ENCODE peak calls at places on chromosomes 3 and 15, in five cellular contexts. One of them, this sample, is unnamed.

GRCh38 chr3:143951351-143951971 is 20.2 kb upstream of the DIPK2A start:
- DNase-seq in effector CD4-positive, alpha-beta T cell: no peak
- DNase-seq in breast epithelium: no peak
- DNase-seq in activated effector memory CD4-positive, alpha-beta T cell treated with anti-CD3 and anti-CD28 coated beads, Interleukin-2, amount 50 U/mL, for 16 hours: peak
- DNase-seq in OCI-M1: peak
- DNase-seq in this sample: no peak

GRCh38 chr15:32849769-32850668 is 132.2 kb downstream of the GREM1 start:
- DNase-seq in effector CD4-positive, alpha-beta T cell: no peak
- DNase-seq in breast epithelium: no peak
- DNase-seq in activated effector memory CD4-positive, alpha-beta T cell treated with anti-CD3 and anti-CD28 coated beads, Interleukin-2, amount 50 U/mL, for 16 hours: no peak
- DNase-seq in OCI-M1: peak
- DNase-seq in this sample: no peak

GRCh38 chr3:128942161-128942952 is 51.5 kb downstream of the CFAP92 start:
- DNase-seq in effector CD4-positive, alpha-beta T cell: no peak
- DNase-seq in breast epithelium: no peak
- DNase-seq in activated effector memory CD4-positive, alpha-beta T cell treated with anti-CD3 and anti-CD28 coated beads, Interleukin-2, amount 50 U/mL, for 16 hours: no peak
- DNase-seq in OCI-M1: no peak
- DNase-seq in this sample: no peak

GRCh38 chr3:180570238-180570637 is 31.7 kb upstream of the TTC14 start:
- DNase-seq in effector CD4-positive, alpha-beta T cell: no peak
- DNase-seq in breast epithelium: no peak
- DNase-seq in activated effector memory CD4-positive, alpha-beta T cell treated with anti-CD3 and anti-CD28 coated beads, Interleukin-2, amount 50 U/mL, for 16 hours: no peak
- DNase-seq in OCI-M1: peak
- DNase-seq in this sample: no peak

GRCh38 chr3:38084969-38085942 is 46.2 kb downstream of the DLEC1 start:
- DNase-seq in effector CD4-positive, alpha-beta T cell: no peak
- DNase-seq in breast epithelium: no peak
- DNase-seq in activated effector memory CD4-positive, alpha-beta T cell treated with anti-CD3 and anti-CD28 coated beads, Interleukin-2, amount 50 U/mL, for 16 hours: no peak
- DNase-seq in OCI-M1: no peak
- DNase-seq in this sample: no peak

GRCh38 chr15:98779463-98780071 is 131.2 kb downstream of the IGF1R start:
- DNase-seq in effector CD4-positive, alpha-beta T cell: peak
- DNase-seq in breast epithelium: peak
- DNase-seq in activated effector memory CD4-positive, alpha-beta T cell treated with anti-CD3 and anti-CD28 coated beads, Interleukin-2, amount 50 U/mL, for 16 hours: peak
- DNase-seq in OCI-M1: peak
- DNase-seq in this sample: peak

GRCh38 chr15:101174152-101174920 is 77.5 kb downstream of the CHSY1 start:
- DNase-seq in effector CD4-positive, alpha-beta T cell: no peak
- DNase-seq in breast epithelium: no peak
- DNase-seq in activated effector memory CD4-positive, alpha-beta T cell treated with anti-CD3 and anti-CD28 coated beads, Interleukin-2, amount 50 U/mL, for 16 hours: peak
- DNase-seq in OCI-M1: no peak
- DNase-seq in this sample: no peak

GRCh38 chr3:129315386-129315991 is 36.8 kb downstream of the HMCES start:
- DNase-seq in effector CD4-positive, alpha-beta T cell: peak
- DNase-seq in breast epithelium: no peak
- DNase-seq in activated effector memory CD4-positive, alpha-beta T cell treated with anti-CD3 and anti-CD28 coated beads, Interleukin-2, amount 50 U/mL, for 16 hours: peak
- DNase-seq in OCI-M1: peak
- DNase-seq in this sample: peak

GRCh38 chr3:112007641-112008040 is 8.9 kb downstream of the TAGLN3 start:
- DNase-seq in effector CD4-positive, alpha-beta T cell: no peak
- DNase-seq in breast epithelium: no peak
- DNase-seq in activated effector memory CD4-positive, alpha-beta T cell treated with anti-CD3 and anti-CD28 coated beads, Interleukin-2, amount 50 U/mL, for 16 hours: no peak
- DNase-seq in OCI-M1: no peak
- DNase-seq in this sample: no peak

GRCh38 chr3:30135190-30135589 is 471.2 kb upstream of the TGFBR2 start:
- DNase-seq in effector CD4-positive, alpha-beta T cell: no peak
- DNase-seq in breast epithelium: no peak
- DNase-seq in activated effector memory CD4-positive, alpha-beta T cell treated with anti-CD3 and anti-CD28 coated beads, Interleukin-2, amount 50 U/mL, for 16 hours: no peak
- DNase-seq in OCI-M1: peak
- DNase-seq in this sample: no peak

GRCh38 chr15:52651868-52652267 is 27.3 kb downstream of the ATOSA start:
- DNase-seq in effector CD4-positive, alpha-beta T cell: peak
- DNase-seq in breast epithelium: no peak
- DNase-seq in activated effector memory CD4-positive, alpha-beta T cell treated with anti-CD3 and anti-CD28 coated beads, Interleukin-2, amount 50 U/mL, for 16 hours: peak
- DNase-seq in OCI-M1: peak
- DNase-seq in this sample: no peak

GRCh38 chr15:71055461-71055860 is 59.8 kb upstream of the THSD4 start:
- DNase-seq in effector CD4-positive, alpha-beta T cell: no peak
- DNase-seq in breast epithelium: no peak
- DNase-seq in activated effector memory CD4-positive, alpha-beta T cell treated with anti-CD3 and anti-CD28 coated beads, Interleukin-2, amount 50 U/mL, for 16 hours: no peak
- DNase-seq in OCI-M1: peak
- DNase-seq in this sample: no peak

GRCh38 chr3:130759692-130760338 is 13.2 kb upstream of the PIK3R4 start:
- DNase-seq in effector CD4-positive, alpha-beta T cell: peak
- DNase-seq in breast epithelium: peak
- DNase-seq in activated effector memory CD4-positive, alpha-beta T cell treated with anti-CD3 and anti-CD28 coated beads, Interleukin-2, amount 50 U/mL, for 16 hours: peak
- DNase-seq in OCI-M1: peak
- DNase-seq in this sample: peak

GRCh38 chr15:79990280-79990996 is 19.4 kb upstream of the BCL2A1 start:
- DNase-seq in effector CD4-positive, alpha-beta T cell: no peak
- DNase-seq in breast epithelium: no peak
- DNase-seq in activated effector memory CD4-positive, alpha-beta T cell treated with anti-CD3 and anti-CD28 coated beads, Interleukin-2, amount 50 U/mL, for 16 hours: no peak
- DNase-seq in OCI-M1: no peak
- DNase-seq in this sample: no peak

GRCh38 chr15:48424076-48424475 is 92.8 kb downstream of the DUT start:
- DNase-seq in effector CD4-positive, alpha-beta T cell: no peak
- DNase-seq in breast epithelium: no peak
- DNase-seq in activated effector memory CD4-positive, alpha-beta T cell treated with anti-CD3 and anti-CD28 coated beads, Interleukin-2, amount 50 U/mL, for 16 hours: no peak
- DNase-seq in OCI-M1: peak
- DNase-seq in this sample: no peak

GRCh38 chr15:97875025-97875512 is 85.4 kb upstream of the ARRDC4 start:
- DNase-seq in effector CD4-positive, alpha-beta T cell: no peak
- DNase-seq in breast epithelium: no peak
- DNase-seq in activated effector memory CD4-positive, alpha-beta T cell treated with anti-CD3 and anti-CD28 coated beads, Interleukin-2, amount 50 U/mL, for 16 hours: no peak
- DNase-seq in OCI-M1: no peak
- DNase-seq in this sample: no peak

GRCh38 chr3:191238321-191238817 is 39.3 kb downstream of the OSTN start:
- DNase-seq in effector CD4-positive, alpha-beta T cell: no peak
- DNase-seq in breast epithelium: no peak
- DNase-seq in activated effector memory CD4-positive, alpha-beta T cell treated with anti-CD3 and anti-CD28 coated beads, Interleukin-2, amount 50 U/mL, for 16 hours: no peak
- DNase-seq in OCI-M1: peak
- DNase-seq in this sample: no peak